ENCODE peak calls at places on chromosomes 16 and 17, in eight cellular contexts. P, Q, X, S, D, U, C and H are unnamed samples.

GRCh38 chr17:74858672-74859438 is 830 bp downstream of the GRIN2C start:
- DNase-seq in P (no peak), Q (no peak), X (no peak), S (no peak), D (no peak), U (no peak), C (no peak), H (no peak)

GRCh38 chr16:66205287-66206167 is 161.0 kb upstream of the CDH5 start:
- DNase-seq in P (no peak), Q (no peak), X (no peak), S (peak), D (no peak), U (no peak), C (peak), H (no peak)

GRCh38 chr17:37466471-37466870 is 23.2 kb upstream of the DUSP14 start:
- DNase-seq in P (no peak), Q (no peak), X (no peak), S (peak), D (no peak), U (no peak), C (no peak), H (no peak)

GRCh38 chr16:3188925-3189825 is 1.2 kb downstream of the OR1F1 start:
- DNase-seq in P (peak), Q (no peak), X (no peak), S (peak), D (peak), U (no peak), C (peak), H (peak)

GRCh38 chr17:28968269-28968913 is 17.1 kb upstream of the PHF12 start:
- DNase-seq in P (no peak), Q (no peak), X (no peak), S (no peak), D (no peak), U (no peak), C (peak), H (no peak)

GRCh38 chr16:86970279-86970678 is 346.9 kb downstream of the C16orf95 start:
- DNase-seq in P (no peak), Q (no peak), X (no peak), S (no peak), D (no peak), U (no peak), C (no peak), H (no peak)

GRCh38 chr16:2091722-2092620 is 43.7 kb downstream of the PKD1 start:
- DNase-seq in P (no peak), Q (no peak), X (no peak), S (no peak), D (no peak), U (no peak), C (no peak), H (no peak)

GRCh38 chr17:44636562-44636961 is 19.7 kb upstream of the MEIOC start:
- DNase-seq in P (no peak), Q (no peak), X (no peak), S (peak), D (no peak), U (peak), C (peak), H (peak)

GRCh38 chr17:13086142-13086769 is 68.4 kb upstream of the ELAC2 start:
- DNase-seq in P (no peak), Q (no peak), X (no peak), S (no peak), D (no peak), U (no peak), C (peak), H (no peak)

GRCh38 chr17:562174-562573 is 152.5 kb downstream of the VPS53 start:
- DNase-seq in P (no peak), Q (no peak), X (no peak), S (no peak), D (no peak), U (no peak), C (no peak), H (no peak)

GRCh38 chr17:2213291-2213960 is 90.2 kb downstream of the SMG6 start:
- DNase-seq in P (no peak), Q (no peak), X (no peak), S (no peak), D (no peak), U (no peak), C (peak), H (peak)

GRCh38 chr17:41141361-41141760 is 1.0 kb upstream of the KRTAP4-6 start:
- DNase-seq in P (no peak), Q (no peak), X (no peak), S (no peak), D (no peak), U (no peak), C (peak), H (no peak)

GRCh38 chr16:57988929-57989328 is 11.5 kb downstream of the ZNF319 start:
- DNase-seq in P (no peak), Q (no peak), X (no peak), S (no peak), D (peak), U (no peak), C (peak), H (no peak)

GRCh38 chr17:72385482-72385881 is 264.7 kb downstream of the SOX9 start:
- DNase-seq in P (no peak), Q (no peak), X (no peak), S (no peak), D (no peak), U (no peak), C (no peak), H (no peak)

GRCh38 chr16:9053006-9053601 is 38.3 kb upstream of the HAPSTR1 start:
- DNase-seq in P (peak), Q (peak), X (no peak), S (peak), D (peak), U (no peak), C (peak), H (peak)

GRCh38 chr16:51313204-51313603 is 162.1 kb upstream of the SALL1 start:
- DNase-seq in P (no peak), Q (no peak), X (no peak), S (no peak), D (no peak), U (no peak), C (no peak), H (no peak)

GRCh38 chr17:51240275-51240674 is 19.6 kb downstream of the MBTD1 start:
- DNase-seq in P (no peak), Q (no peak), X (no peak), S (no peak), D (no peak), U (no peak), C (no peak), H (no peak)

GRCh38 chr17:41739661-41740352 is 5.4 kb upstream of the HAP1 start:
- DNase-seq in P (no peak), Q (no peak), X (no peak), S (peak), D (no peak), U (no peak), C (peak), H (peak)

GRCh38 chr17:27475070-27475673 is 18.9 kb downstream of the KSR1 start:
- DNase-seq in P (peak), Q (no peak), X (no peak), S (no peak), D (no peak), U (no peak), C (no peak), H (no peak)

GRCh38 chr17:50272711-50273653 is 1.3 kb upstream of the TMEM92 start:
- DNase-seq in P (peak), Q (peak), X (peak), S (peak), D (peak), U (no peak), C (peak), H (peak)

GRCh38 chr16:50021509-50021908 is 3.5 kb upstream of the CNEP1R1 start:
- DNase-seq in P (peak), Q (no peak), X (no peak), S (no peak), D (no peak), U (no peak), C (no peak), H (peak)

GRCh38 chr17:39923836-39924690 is 3.3 kb downstream of the ORMDL3 start:
- DNase-seq in P (peak), Q (peak), X (no peak), S (peak), D (peak), U (no peak), C (peak), H (no peak)

GRCh38 chr17:64291268-64291851 is 28.3 kb upstream of the TEX2 start:
- DNase-seq in P (peak), Q (no peak), X (no peak), S (peak), D (no peak), U (no peak), C (no peak), H (no peak)

GRCh38 chr17:7095642-7096041 is 15.6 kb upstream of the CLEC10A start:
- DNase-seq in P (no peak), Q (no peak), X (no peak), S (no peak), D (no peak), U (no peak), C (no peak), H (no peak)

GRCh38 chr17:36889955-36890354 is 47.3 kb upstream of the LHX1 start:
- DNase-seq in P (no peak), Q (no peak), X (no peak), S (no peak), D (no peak), U (no peak), C (no peak), H (no peak)

GRCh38 chr17:53490447-53490968 is 332.2 kb upstream of the KIF2B start:
- DNase-seq in P (no peak), Q (no peak), X (no peak), S (no peak), D (no peak), U (no peak), C (no peak), H (no peak)

DNA sequence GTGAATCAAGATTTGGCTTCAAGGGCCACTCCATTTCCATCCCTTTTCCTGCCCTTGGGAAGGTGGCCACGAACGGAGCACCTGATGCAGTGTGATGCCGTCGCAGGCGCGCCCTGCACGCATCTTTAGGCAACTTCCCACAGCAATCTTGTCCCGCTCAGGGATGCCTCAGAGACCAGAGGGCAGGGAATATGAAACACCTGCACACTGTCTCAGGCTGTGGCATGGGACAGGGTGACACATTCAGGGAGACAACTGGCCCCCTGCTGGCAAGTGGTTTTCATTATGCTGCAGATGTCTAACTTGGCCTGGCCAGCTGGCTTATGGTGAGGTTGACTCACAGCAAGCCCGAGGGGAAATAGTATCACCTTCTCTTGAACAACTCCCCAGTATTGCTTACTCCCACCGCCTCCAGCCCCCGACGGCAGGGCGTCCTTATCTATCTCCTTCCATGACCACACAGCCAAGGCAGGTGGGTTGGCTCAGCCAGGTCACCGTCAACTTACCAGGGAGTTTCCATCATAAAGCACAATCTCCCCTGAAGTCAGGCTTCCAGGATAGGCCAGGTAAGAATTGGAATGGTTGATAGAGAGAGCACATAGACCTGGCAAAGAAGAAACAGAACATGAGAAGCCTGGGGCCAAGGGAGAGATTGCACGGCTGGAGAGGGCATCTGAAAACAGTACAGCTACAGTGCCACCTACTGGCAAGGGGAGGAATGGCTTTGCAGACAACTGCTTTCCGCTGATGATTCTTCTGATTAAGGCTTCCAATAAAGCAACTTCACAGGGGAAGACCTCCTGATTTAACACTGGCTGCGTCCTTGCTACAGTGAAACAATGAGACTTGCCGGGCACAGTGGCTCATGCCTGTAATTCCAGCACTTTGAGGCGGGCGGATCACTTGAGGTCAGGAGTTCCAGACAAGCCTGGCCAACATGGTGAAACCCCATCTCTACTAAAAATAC is 21.1 kb downstream of the WIPI1 start:
- DNase-seq in P (peak), Q (peak), X (peak), S (peak), D (peak), U (peak), C (peak), H (peak)
- TF ChIP-seq CTCF in P (peak), Q (peak), X (peak), S (peak), D (peak), U (peak), C (peak), H (peak)

DNA sequence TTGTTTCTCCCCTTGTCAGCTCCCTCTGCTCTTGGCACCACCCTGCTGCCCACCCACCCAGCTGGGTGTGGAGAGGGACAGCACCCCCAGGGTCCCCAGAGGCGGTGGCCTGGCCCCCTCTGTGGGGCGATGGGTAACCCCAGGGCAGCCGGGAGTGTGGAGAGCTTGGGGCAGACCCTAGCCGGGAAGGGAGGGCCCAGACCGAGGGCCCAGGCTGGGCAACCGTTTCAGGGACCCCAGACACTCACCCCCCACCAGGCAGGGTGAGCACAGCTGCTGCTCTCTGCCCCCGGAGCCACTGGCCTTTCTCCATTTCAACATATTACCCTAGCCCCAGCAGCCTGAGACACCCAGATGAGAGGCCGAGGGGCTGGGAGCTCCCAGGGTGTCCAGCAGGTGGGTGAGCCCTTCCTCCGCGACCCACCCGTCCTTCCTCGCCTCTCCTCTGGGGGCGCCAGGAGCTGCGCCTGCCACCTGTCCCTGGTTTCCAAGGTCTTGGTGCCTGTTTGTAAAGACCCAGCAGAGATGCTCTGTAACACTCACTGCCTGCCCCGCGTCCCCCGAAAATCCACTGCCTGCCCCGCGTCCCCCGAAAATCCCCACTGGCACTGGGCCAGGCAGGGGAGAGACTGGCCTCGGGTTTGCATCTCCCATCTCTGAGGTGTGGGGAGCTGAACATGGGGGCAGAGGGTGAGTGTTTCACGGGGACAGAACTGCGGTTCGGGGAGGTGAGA is 45.4 kb downstream of the BAHCC1 start:
- DNase-seq in P (peak), Q (no peak), X (no peak), S (peak), D (peak), U (no peak), C (no peak), H (no peak)
- TF ChIP-seq CTCF in P (peak), Q (no peak), X (no peak), S (peak), D (peak), U (peak), C (peak), H (peak)

DNA sequence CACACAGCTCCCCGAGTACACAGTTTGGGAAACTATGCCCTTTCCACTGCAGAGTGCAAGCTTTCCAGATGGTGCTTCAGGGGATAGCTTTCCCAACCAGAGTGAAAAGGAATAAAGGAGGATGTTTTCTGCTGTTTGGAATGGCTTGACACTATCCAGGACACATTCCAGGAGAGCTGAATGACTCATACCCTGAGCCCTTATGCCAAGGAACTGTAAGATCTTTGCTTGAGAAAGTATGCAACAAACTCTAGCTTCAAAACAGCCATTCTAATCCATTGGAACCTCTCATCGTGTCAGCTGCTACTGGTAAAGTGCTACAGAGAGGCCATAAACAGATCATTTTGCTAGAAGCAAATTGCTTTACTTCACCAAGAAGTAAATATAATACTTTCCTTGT is 33.6 kb downstream of the ANKFY1 start:
- DNase-seq in P (no peak), Q (no peak), X (no peak), S (peak), D (no peak), U (peak), C (peak), H (peak)
- TF ChIP-seq CTCF in P (no peak), Q (no peak), X (no peak), S (no peak), D (no peak), U (no peak), C (no peak), H (no peak)

DNA sequence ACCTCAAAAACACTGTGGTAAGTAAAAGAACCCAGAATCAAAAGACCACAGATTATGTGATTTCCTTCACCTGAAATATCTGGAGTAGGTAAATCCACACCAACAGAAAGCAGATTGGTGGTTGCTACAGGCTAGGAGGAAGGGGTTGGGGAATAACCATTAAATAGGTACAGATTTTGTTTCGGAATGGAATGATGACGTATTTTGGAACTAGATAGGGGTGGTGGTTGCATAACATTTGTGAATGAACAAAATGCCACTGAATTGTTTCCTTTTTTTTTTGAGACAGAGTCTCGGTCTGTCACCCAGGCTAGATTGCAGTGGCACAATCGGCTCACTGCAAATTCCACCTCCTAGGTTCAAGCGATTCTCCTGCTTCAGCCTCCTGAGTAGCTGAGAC is 100.9 kb upstream of the RBFOX1 start:
- DNase-seq in P (no peak), Q (no peak), X (no peak), S (no peak), D (no peak), U (no peak), C (no peak), H (no peak)
- TF ChIP-seq CTCF in P (no peak), Q (no peak), X (no peak), S (no peak), D (no peak), U (no peak), C (no peak), H (no peak)

GRCh38 chr17:4008082-4008435 is 43.8 kb upstream of the ATP2A3 start:
- DNase-seq in P (no peak), Q (no peak), X (no peak), S (no peak), D (no peak), U (no peak), C (no peak), H (no peak)
- TF ChIP-seq CTCF in P (no peak), Q (no peak), X (no peak), S (peak), D (no peak), U (peak), C (no peak), H (peak)

DNA sequence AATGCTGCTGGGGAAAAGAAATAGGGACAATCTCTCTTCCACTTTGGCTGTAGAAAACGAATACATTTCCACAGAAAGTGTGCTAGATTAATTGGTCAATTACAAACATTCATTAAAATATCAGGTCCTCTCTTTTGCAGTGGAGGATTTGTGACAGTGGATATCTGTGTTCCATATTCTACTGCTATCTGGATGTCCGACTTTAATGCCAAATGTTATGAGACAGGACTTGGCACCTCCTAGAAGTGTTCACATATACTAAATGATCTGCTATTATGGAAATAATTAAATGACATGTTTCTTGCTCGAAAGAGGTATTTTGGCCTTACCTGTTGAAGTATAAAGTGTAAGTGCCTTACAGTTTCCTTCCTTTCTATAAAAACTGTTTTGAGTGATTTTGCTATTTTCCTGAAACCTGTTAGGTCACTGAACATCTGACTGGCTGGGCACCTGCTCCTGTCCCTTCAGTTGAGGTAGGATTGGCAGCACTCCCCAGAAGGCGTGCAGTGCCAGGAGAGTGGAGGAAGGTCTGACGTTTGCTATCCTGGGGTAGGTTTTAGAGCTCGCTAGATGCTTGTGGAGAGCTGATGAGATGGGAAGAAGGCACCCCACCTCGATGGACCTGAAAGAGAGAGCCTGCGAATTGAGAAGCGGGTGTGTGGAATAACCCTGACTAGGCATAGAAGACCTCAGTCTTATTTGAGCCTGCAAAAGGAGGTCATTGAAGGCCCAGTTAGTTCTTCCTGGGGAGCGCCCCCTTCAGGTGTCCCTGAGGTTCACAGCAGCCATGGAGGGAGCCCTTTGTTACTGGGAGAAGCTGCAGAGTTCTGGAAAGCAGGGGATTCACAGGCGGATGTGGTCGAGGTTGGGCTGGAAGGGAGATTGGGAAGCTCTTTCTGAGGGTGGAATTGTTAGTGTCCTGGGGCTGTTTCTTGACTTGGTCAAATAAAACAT is 159.4 kb upstream of the ZNF267 start:
- DNase-seq in P (peak), Q (no peak), X (no peak), S (no peak), D (peak), U (no peak), C (no peak), H (no peak)
- TF ChIP-seq CTCF in P (no peak), Q (no peak), X (no peak), S (peak), D (peak), U (peak), C (peak), H (peak)